ENCODE peak calls at places on chromosomes 12 and 14, in five cellular contexts. One of them, this sample, is unnamed.

GRCh38 chr14:60777856-60778578 is 43.5 kb downstream of the MNAT1 start:
- ATAC-seq in lung: no peak
- ATAC-seq in HCT116: no peak
- ATAC-seq in CD4-positive, alpha-beta T cell: no peak
- ATAC-seq in heart right ventricle: no peak
- ATAC-seq in this sample: no peak

GRCh38 chr12:95204141-95204866 is 13.0 kb downstream of the FGD6 start:
- ATAC-seq in lung: peak; percentile 67
- ATAC-seq in HCT116: peak; percentile 85
- ATAC-seq in CD4-positive, alpha-beta T cell: no peak
- ATAC-seq in heart right ventricle: peak; percentile 58
- ATAC-seq in this sample: peak; percentile 50

GRCh38 chr12:126761420-126761819 is 1505.5 kb upstream of the TMEM132C start:
- ATAC-seq in lung: no peak
- ATAC-seq in HCT116: no peak
- ATAC-seq in CD4-positive, alpha-beta T cell: no peak
- ATAC-seq in heart right ventricle: no peak
- ATAC-seq in this sample: no peak

GRCh38 chr12:110689601-110690430 is 901 bp upstream of the HVCN1 start:
- ATAC-seq in lung: peak; percentile 48
- ATAC-seq in HCT116: no peak
- ATAC-seq in CD4-positive, alpha-beta T cell: peak; percentile 74
- ATAC-seq in heart right ventricle: peak; percentile 73
- ATAC-seq in this sample: peak; percentile 46

GRCh38 chr14:66624319-66624937 is 116.5 kb downstream of the GPHN start:
- ATAC-seq in lung: no peak
- ATAC-seq in HCT116: peak; percentile 98
- ATAC-seq in CD4-positive, alpha-beta T cell: no peak
- ATAC-seq in heart right ventricle: peak; percentile 90
- ATAC-seq in this sample: no peak

GRCh38 chr12:120181991-120182631 is 12.4 kb downstream of the GCN1 start:
- ATAC-seq in lung: peak; percentile 51
- ATAC-seq in HCT116: peak; percentile 57
- ATAC-seq in CD4-positive, alpha-beta T cell: no peak
- ATAC-seq in heart right ventricle: no peak
- ATAC-seq in this sample: no peak

GRCh38 chr12:54358620-54358944 is 5.7 kb downstream of the GPR84 start:
- ATAC-seq in lung: no peak
- ATAC-seq in HCT116: peak; percentile 0
- ATAC-seq in CD4-positive, alpha-beta T cell: no peak
- ATAC-seq in heart right ventricle: no peak
- ATAC-seq in this sample: no peak

GRCh38 chr12:48985475-48985897 is 7.4 kb downstream of the WNT1 start:
- ATAC-seq in lung: no peak
- ATAC-seq in HCT116: peak; percentile 41
- ATAC-seq in CD4-positive, alpha-beta T cell: no peak
- ATAC-seq in heart right ventricle: peak; percentile 75
- ATAC-seq in this sample: no peak

GRCh38 chr14:61514927-61515326 is 180.4 kb upstream of the HIF1A start:
- ATAC-seq in lung: no peak
- ATAC-seq in HCT116: no peak
- ATAC-seq in CD4-positive, alpha-beta T cell: no peak
- ATAC-seq in heart right ventricle: no peak
- ATAC-seq in this sample: no peak

GRCh38 chr12:2692156-2692555 is 102.6 kb upstream of the FKBP4 start:
- ATAC-seq in lung: no peak
- ATAC-seq in HCT116: no peak
- ATAC-seq in CD4-positive, alpha-beta T cell: peak; percentile 30
- ATAC-seq in heart right ventricle: no peak
- ATAC-seq in this sample: no peak

GRCh38 chr12:57629897-57630471 is 3.0 kb downstream of the B4GALNT1 start:
- ATAC-seq in lung: no peak
- ATAC-seq in HCT116: no peak
- ATAC-seq in CD4-positive, alpha-beta T cell: no peak
- ATAC-seq in heart right ventricle: no peak
- ATAC-seq in this sample: no peak

GRCh38 chr12:19780460-19780859 is 341.2 kb downstream of the AEBP2 start:
- ATAC-seq in lung: no peak
- ATAC-seq in HCT116: no peak
- ATAC-seq in CD4-positive, alpha-beta T cell: no peak
- ATAC-seq in heart right ventricle: peak; percentile 8
- ATAC-seq in this sample: no peak

GRCh38 chr14:55713496-55713895 is 133.5 kb downstream of the KTN1 start:
- ATAC-seq in lung: no peak
- ATAC-seq in HCT116: no peak
- ATAC-seq in CD4-positive, alpha-beta T cell: no peak
- ATAC-seq in heart right ventricle: no peak
- ATAC-seq in this sample: no peak

GRCh38 chr14:73717247-73717646 is 3.1 kb upstream of the PNMA1 start:
- ATAC-seq in lung: no peak
- ATAC-seq in HCT116: no peak
- ATAC-seq in CD4-positive, alpha-beta T cell: no peak
- ATAC-seq in heart right ventricle: no peak
- ATAC-seq in this sample: no peak
- H3K27me3 ChIP-seq in lung: no peaks in the 10 kb centered on the region
- H3K27me3 ChIP-seq in HCT116: no peaks in the 10 kb centered on the region
- H3K27me3 ChIP-seq in CD4-positive, alpha-beta T cell: no peaks in the 10 kb centered on the region
- H3K27me3 ChIP-seq in heart right ventricle: no peaks in the 10 kb centered on the region
- H3K27me3 ChIP-seq in this sample: no peaks in the 10 kb centered on the region

GRCh38 chr12:92495108-92495507 is 207.7 kb upstream of the PLEKHG7 start:
- ATAC-seq in lung: no peak
- ATAC-seq in HCT116: no peak
- ATAC-seq in CD4-positive, alpha-beta T cell: no peak
- ATAC-seq in heart right ventricle: peak; percentile 72
- ATAC-seq in this sample: no peak
- TF ChIP-seq CTCF in lung: no peak
- TF ChIP-seq CTCF in HCT116: no peak
- TF ChIP-seq CTCF in CD4-positive, alpha-beta T cell: no peak
- TF ChIP-seq CTCF in heart right ventricle: no peak
- TF ChIP-seq CTCF in this sample: no peak

GRCh38 chr14:69312608-69313007 is 52.6 kb downstream of the GALNT16 start:
- ATAC-seq in lung: no peak
- ATAC-seq in HCT116: no peak
- ATAC-seq in CD4-positive, alpha-beta T cell: no peak
- ATAC-seq in heart right ventricle: no peak
- ATAC-seq in this sample: no peak
- H3K9me3 ChIP-seq in lung: no peaks in the 10 kb centered on the region
- H3K9me3 ChIP-seq in HCT116: no peaks in the 10 kb centered on the region
- H3K9me3 ChIP-seq in CD4-positive, alpha-beta T cell: no peaks in the 10 kb centered on the region
- H3K9me3 ChIP-seq in heart right ventricle: no peaks in the 10 kb centered on the region
- H3K9me3 ChIP-seq in this sample: no peaks in the 10 kb centered on the region

GRCh38 chr14:38207830-38208815 is at the start of gene SSTR1:
- ATAC-seq in lung: no peak
- ATAC-seq in HCT116: no peak
- ATAC-seq in CD4-positive, alpha-beta T cell: no peak
- ATAC-seq in heart right ventricle: no peak
- ATAC-seq in this sample: no peak
- H3K27me3 ChIP-seq in lung: peaks cover 4% of the 10 kb centered on the region
- H3K27me3 ChIP-seq in HCT116: no peaks in the 10 kb centered on the region
- H3K27me3 ChIP-seq in CD4-positive, alpha-beta T cell: peaks cover 46% of the 10 kb centered on the region
- H3K27me3 ChIP-seq in heart right ventricle: peaks cover 60% of the 10 kb centered on the region
- H3K27me3 ChIP-seq in this sample: peaks cover 66% of the 10 kb centered on the region